ENCODE peak calls at places on chromosome 13, in four cellular contexts. E is pancreas, A is ovary, B is tibial nerve. N is an unnamed sample.

GRCh38 chr13:95822303-95822702 is 145.4 kb downstream of the DNAJC3 start:
- DNase-seq in E (no peak), A (no peak), B (no peak), N (no peak)

GRCh38 chr13:97140611-97141010 is 81.5 kb upstream of the MBNL2 start:
- DNase-seq in E (no peak), A (no peak), B (no peak), N (no peak)

GRCh38 chr13:33490461-33491327 is 205.1 kb upstream of the STARD13 start:
- DNase-seq in E (no peak), A (no peak), B (no peak), N (no peak)

GRCh38 chr13:50326746-50327145 is 311.5 kb downstream of the KCNRG start:
- DNase-seq in E (no peak), A (no peak), B (no peak), N (no peak)

GRCh38 chr13:48405865-48406264 is 7.0 kb downstream of the LPAR6 start:
- DNase-seq in E (no peak), A (no peak), B (no peak), N (no peak)

GRCh38 chr13:26060366-26060765 is 8.6 kb upstream of the SHISA2 start:
- DNase-seq in E (no peak), A (no peak), B (no peak), N (no peak)

GRCh38 chr13:84399320-84400085 is 517.2 kb upstream of the SLITRK1 start:
- DNase-seq in E (no peak), A (no peak), B (no peak), N (no peak)

GRCh38 chr13:29613101-29613500 is 17.6 kb upstream of the SLC7A1 start:
- DNase-seq in E (no peak), A (no peak), B (no peak), N (no peak)

GRCh38 chr13:90049989-90050671 is 1297.4 kb upstream of the MIR17HG start:
- DNase-seq in E (no peak), A (no peak), B (no peak), N (no peak)

DNA sequence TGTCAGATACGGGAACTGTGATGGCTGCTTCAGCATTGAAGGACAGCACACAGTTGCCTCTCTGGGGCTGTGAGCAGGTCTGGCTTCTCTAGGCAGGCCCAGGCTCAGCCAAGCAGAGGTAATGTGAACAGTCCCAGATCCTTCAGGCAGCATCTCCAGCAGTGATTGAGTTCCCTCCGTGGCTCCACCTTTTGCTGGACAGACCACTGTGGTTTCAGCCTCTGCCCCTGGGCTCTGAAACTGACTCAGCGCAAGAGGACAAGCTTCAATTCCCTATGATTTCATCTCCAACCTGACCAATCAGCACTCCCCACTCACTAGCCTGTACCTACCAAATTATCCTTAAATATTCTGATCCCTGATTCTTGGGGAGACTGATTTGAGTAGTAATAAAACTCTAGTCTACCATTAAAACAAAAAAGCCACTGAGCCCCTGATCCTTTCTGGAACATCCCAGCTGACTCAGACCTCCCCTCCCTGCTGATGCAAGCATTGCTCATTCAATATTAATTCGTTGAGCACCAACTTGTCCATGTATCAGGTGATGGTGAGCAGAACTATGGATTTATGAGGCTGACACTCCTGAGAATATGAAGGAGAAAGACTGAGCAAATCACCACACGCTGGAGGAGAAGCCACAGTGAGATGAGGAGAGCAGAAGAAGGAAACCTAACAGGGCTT is 16.7 kb downstream of the GSX1 start:
- DNase-seq in E (no peak), A (no peak), B (no peak), N (no peak)
- H3K27ac ChIP-seq in E (no peak overlapping the region), A (no peak overlapping the region), B (no peak overlapping the region), N (no peak overlapping the region)

GRCh38 chr13:111630411-111630810 is 310.0 kb downstream of the TEX29 start:
- DNase-seq in E (no peak), A (no peak), B (no peak), N (no peak)

GRCh38 chr13:111633401-111633800 is 313.0 kb downstream of the TEX29 start:
- DNase-seq in E (no peak), A (no peak), B (no peak), N (no peak)

GRCh38 chr13:111629933-111630332 is 309.5 kb downstream of the TEX29 start:
- DNase-seq in E (no peak), A (no peak), B (no peak), N (no peak)

GRCh38 chr13:111634410-111634809 is 314.0 kb downstream of the TEX29 start:
- DNase-seq in E (no peak), A (no peak), B (no peak), N (no peak)

GRCh38 chr13:111632906-111633305 is 312.5 kb downstream of the TEX29 start:
- DNase-seq in E (no peak), A (no peak), B (no peak), N (no peak)
- H3K4me3 ChIP-seq in E (no peak overlapping the region), A (no peak overlapping the region), B (no peak overlapping the region), N (no peak overlapping the region)

GRCh38 chr13:114140131-114140908 is 7.9 kb upstream of the RASA3 start:
- DNase-seq in E (peak; percentile 48), A (no peak), B (no peak), N (no peak)
- H3K27ac ChIP-seq in E (no peak overlapping the region), A (no peak overlapping the region), B (peak overlapping the region; percentile 10), N (peak overlapping the region; percentile 58)

DNA sequence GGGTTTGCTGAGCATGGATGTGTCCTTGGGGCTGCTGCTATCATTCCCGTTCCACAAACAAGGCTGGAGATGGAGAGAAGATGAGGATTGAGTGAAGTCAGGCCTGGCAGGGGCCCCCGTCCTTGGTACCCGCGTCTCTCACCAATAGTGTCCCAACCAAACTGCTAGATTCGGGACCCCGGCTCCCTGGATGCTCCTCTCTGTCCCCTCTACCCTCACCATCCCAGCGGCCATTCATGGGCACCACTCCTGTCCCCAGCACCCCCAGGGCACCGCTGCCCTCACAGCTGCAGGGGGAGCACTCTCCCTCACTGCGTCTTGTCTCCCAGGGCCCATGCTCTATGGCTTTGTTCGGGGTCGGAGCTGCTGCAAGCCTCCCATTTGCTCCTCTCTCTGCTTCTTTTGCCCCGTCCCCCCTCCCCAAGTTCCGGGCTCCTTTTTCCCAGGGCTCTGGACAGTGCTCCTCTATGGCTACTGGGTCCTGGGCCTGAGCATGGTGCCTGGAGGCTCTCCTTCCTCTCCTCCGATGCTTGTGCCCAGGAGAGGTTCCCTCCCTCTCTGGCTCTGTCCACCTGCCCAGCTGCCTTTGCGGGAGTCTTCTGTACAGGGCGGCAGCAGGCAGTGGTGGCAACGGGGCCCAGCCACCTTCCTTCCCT is 219.5 kb downstream of the TEX29 start:
- DNase-seq in E (no peak), A (no peak), B (no peak), N (no peak)
- H3K4me3 ChIP-seq in E (no peak overlapping the region), A (no peak overlapping the region), B (no peak overlapping the region), N (no peak overlapping the region)

GRCh38 chr13:24887759-24888158 is 123.8 kb downstream of the RNF17 start:
- DNase-seq in E (no peak), A (no peak), B (no peak), N (no peak)
- H3K27ac ChIP-seq in E (no peak overlapping the region), A (no peak overlapping the region), B (no peak overlapping the region), N (no peak overlapping the region)

GRCh38 chr13:113816248-113816924 is 47.5 kb downstream of the GAS6 start:
- DNase-seq in E (no peak), A (no peak), B (no peak), N (no peak)
- H3K4me3 ChIP-seq in E (no peak overlapping the region), A (no peak overlapping the region), B (peak overlapping the region; percentile 23), N (no peak overlapping the region)

GRCh38 chr13:80684525-80685017 is 343.6 kb upstream of the SPRY2 start:
- DNase-seq in E (no peak), A (no peak), B (no peak), N (no peak)
- H3K27ac ChIP-seq in E (no peak overlapping the region), A (no peak overlapping the region), B (no peak overlapping the region), N (no peak overlapping the region)

GRCh38 chr13:46383383-46383782 is 3.7 kb downstream of the RUBCNL start:
- DNase-seq in E (no peak), A (no peak), B (no peak), N (no peak)
- H3K4me3 ChIP-seq in E (no peak overlapping the region), A (no peak overlapping the region), B (no peak overlapping the region), N (no peak overlapping the region)

N was measured in Panc1.